ENCODE peak calls at places on chromosomes 5 and 9, in five cellular contexts. One of them, this sample, is unnamed.

GRCh38 chr9:124355941-124356744 is 59.1 kb downstream of the PSMB7 start:
- DNase-seq in K562: no peak
- DNase-seq in RWPE1: no peak
- DNase-seq in activated naive CD4-positive, alpha-beta T cell: no peak
- DNase-seq in iris pigment epithelial cell: no peak
- DNase-seq in this sample: no peak

GRCh38 chr5:65967288-65968066 is 41.1 kb downstream of the ERBIN start:
- DNase-seq in iris pigment epithelial cell: no peak
- DNase-seq in RWPE1: no peak
- DNase-seq in K562: peak; percentile 83
- DNase-seq in activated naive CD4-positive, alpha-beta T cell: no peak
- DNase-seq in this sample: no peak

GRCh38 chr9:94086468-94086867 is 2.2 kb downstream of the PTPDC1 start:
- DNase-seq in activated naive CD4-positive, alpha-beta T cell: no peak
- DNase-seq in RWPE1: peak; percentile 79
- DNase-seq in iris pigment epithelial cell: peak; percentile 85
- DNase-seq in K562: no peak
- DNase-seq in this sample: no peak

GRCh38 chr5:17808566-17808965 is 174.3 kb downstream of the TAF11L14 start:
- DNase-seq in activated naive CD4-positive, alpha-beta T cell: no peak
- DNase-seq in iris pigment epithelial cell: no peak
- DNase-seq in RWPE1: no peak
- DNase-seq in K562: no peak
- DNase-seq in this sample: no peak

GRCh38 chr5:41334758-41335157 is 121.4 kb upstream of the C6 start:
- DNase-seq in activated naive CD4-positive, alpha-beta T cell: no peak
- DNase-seq in K562: no peak
- DNase-seq in RWPE1: no peak
- DNase-seq in iris pigment epithelial cell: no peak
- DNase-seq in this sample: no peak

GRCh38 chr5:177507596-177508216 is 1.9 kb downstream of the DOK3 start:
- DNase-seq in activated naive CD4-positive, alpha-beta T cell: no peak
- DNase-seq in iris pigment epithelial cell: no peak
- DNase-seq in RWPE1: no peak
- DNase-seq in K562: no peak
- DNase-seq in this sample: peak; percentile 62

GRCh38 chr9:134178781-134179551 is 14.6 kb upstream of the RNU6ATAC start:
- DNase-seq in K562: no peak
- DNase-seq in RWPE1: no peak
- DNase-seq in iris pigment epithelial cell: no peak
- DNase-seq in activated naive CD4-positive, alpha-beta T cell: no peak
- DNase-seq in this sample: no peak

GRCh38 chr9:122058707-122059106 is 34.4 kb downstream of the TTLL11 start:
- DNase-seq in iris pigment epithelial cell: no peak
- DNase-seq in K562: no peak
- DNase-seq in RWPE1: no peak
- DNase-seq in activated naive CD4-positive, alpha-beta T cell: no peak
- DNase-seq in this sample: no peak

GRCh38 chr9:84705128-84705527 is 35.6 kb downstream of the NTRK2 start:
- DNase-seq in RWPE1: no peak
- DNase-seq in activated naive CD4-positive, alpha-beta T cell: no peak
- DNase-seq in iris pigment epithelial cell: no peak
- DNase-seq in K562: no peak
- DNase-seq in this sample: no peak

GRCh38 chr5:132179410-132179809 is 48.2 kb downstream of the P4HA2 start:
- DNase-seq in activated naive CD4-positive, alpha-beta T cell: no peak
- DNase-seq in K562: peak; percentile 33
- DNase-seq in RWPE1: no peak
- DNase-seq in iris pigment epithelial cell: no peak
- DNase-seq in this sample: no peak

This sample was measured in Kasumi-1.